ENCODE peak calls at places on chromosomes 1 and 21, in eight cellular contexts. X, T, I, B, H, F, U and D are unnamed samples. For H3K27me3, the result is how much of the 10 kb centered on the place peaks cover.

GRCh38 chr1:61119085-61119484 is 36.7 kb downstream of the NFIA start:
- DNase-seq in U (no peak), H (no peak), I (no peak), B (no peak), X (no peak), F (no peak), T (no peak), D (no peak)

GRCh38 chr1:212782422-212783154 is 9.0 kb downstream of the NSL1 start:
- DNase-seq in T (no peak), B (no peak), F (no peak), I (peak), X (peak), H (no peak), U (no peak), D (no peak)

GRCh38 chr1:22365331-22366295 is 86.0 kb upstream of the ZBTB40 start:
- DNase-seq in B (no peak), X (no peak), I (peak), T (no peak), F (no peak), H (no peak), U (no peak), D (no peak)

GRCh38 chr1:33078030-33078591 is 2.8 kb upstream of the AZIN2 start:
- DNase-seq in I (no peak), H (no peak), F (no peak), B (no peak), X (no peak), T (no peak), U (no peak), D (no peak)

GRCh38 chr1:155254714-155255242 is 505 bp downstream of the ENTREP3 start:
- DNase-seq in U (no peak), I (no peak), F (peak), X (no peak), T (peak), B (no peak), H (no peak), D (no peak)

GRCh38 chr1:240906477-240906876 is 294.5 kb upstream of the GREM2 start:
- DNase-seq in B (no peak), U (no peak), X (no peak), F (no peak), I (no peak), T (no peak), H (no peak), D (no peak)

GRCh38 chr1:223177681-223178080 is 34.6 kb upstream of the TLR5 start:
- DNase-seq in B (peak), I (no peak), U (no peak), F (no peak), H (no peak), X (no peak), T (no peak), D (no peak)

GRCh38 chr21:30990514-30991304 is 47.6 kb downstream of the KRTAP19-8 start:
- DNase-seq in X (no peak), F (no peak), T (peak), B (no peak), I (no peak), H (no peak), U (no peak), D (no peak)

GRCh38 chr1:107546571-107546970 is 405.7 kb downstream of the NTNG1 start:
- DNase-seq in F (no peak), U (no peak), B (no peak), H (no peak), I (no peak), X (no peak), T (no peak), D (no peak)

DNA sequence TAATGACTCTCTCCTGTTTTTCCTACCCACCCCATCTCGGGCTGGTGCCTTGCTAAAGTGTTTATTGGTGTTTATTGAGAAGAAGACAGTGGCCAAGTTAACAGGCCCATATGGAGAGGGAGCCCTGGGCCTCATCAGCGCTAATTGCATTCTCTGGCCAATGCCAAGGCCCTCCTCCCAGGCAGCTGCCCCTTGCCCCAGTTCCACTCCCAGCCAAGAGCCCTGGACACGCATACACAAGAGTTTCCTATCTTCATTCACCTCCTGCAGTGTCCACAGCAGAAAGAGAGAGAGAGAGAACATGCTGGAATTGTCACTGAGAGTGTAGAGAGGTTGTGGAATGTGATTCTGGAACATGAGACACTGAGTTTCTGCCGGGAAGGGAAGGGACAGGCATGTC is 25.4 kb upstream of the VWA5B1 start:
- DNase-seq in I (no peak), F (no peak), H (no peak), B (peak), U (no peak), X (peak), T (no peak), D (no peak)
- H3K27ac ChIP-seq in I (no peak), F (no peak), H (no peak), B (peak), U (no peak), X (no peak), T (no peak), D (no peak)

GRCh38 chr1:2415801-2416208 is 3.4 kb upstream of the PEX10 start:
- DNase-seq in H (no peak), B (no peak), X (no peak), F (no peak), U (no peak), I (no peak), T (no peak), D (no peak)
- TF ChIP-seq CTCF in H (no peak), B (no peak), X (no peak), F (no peak), U (no peak), I (no peak), T (no peak), D (no peak)

DNA sequence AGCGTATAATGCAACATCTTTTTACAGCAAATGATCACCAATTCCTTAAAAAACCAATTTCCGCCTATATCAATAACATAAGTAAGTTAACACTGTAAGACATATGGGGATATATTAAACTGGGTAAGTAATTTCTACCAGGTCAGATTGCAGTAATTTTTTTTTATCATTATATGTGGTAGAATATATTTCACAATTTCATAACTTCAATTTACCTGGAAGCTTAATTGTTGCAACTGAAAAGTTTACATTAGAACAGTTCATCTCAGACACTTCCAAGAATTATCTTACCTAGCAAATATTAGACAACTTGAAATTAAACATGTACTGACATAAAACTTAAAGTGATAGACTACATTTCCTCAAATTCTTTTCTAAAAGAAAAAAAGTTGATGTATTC is 51.9 kb upstream of the ASPM start:
- DNase-seq in H (no peak), I (no peak), B (no peak), T (no peak), F (no peak), U (no peak), X (no peak), D (no peak)
- H3K27me3 ChIP-seq in H (under half), I (under half), B (under half), T (under half), F (under half), U (under half), X (under half), D (under half)

GRCh38 chr1:183620311-183620710 is 15.3 kb downstream of the ARPC5 start:
- DNase-seq in H (no peak), F (no peak), I (no peak), T (no peak), U (no peak), B (no peak), X (no peak), D (no peak)

GRCh38 chr1:183619719-183620118 is 15.9 kb downstream of the ARPC5 start:
- DNase-seq in I (no peak), U (no peak), T (no peak), H (no peak), F (no peak), B (no peak), X (no peak), D (no peak)

GRCh38 chr1:183622884-183623785 is 12.4 kb downstream of the ARPC5 start:
- DNase-seq in U (peak), B (peak), F (no peak), H (no peak), T (peak), I (peak), X (peak), D (peak)

DNA sequence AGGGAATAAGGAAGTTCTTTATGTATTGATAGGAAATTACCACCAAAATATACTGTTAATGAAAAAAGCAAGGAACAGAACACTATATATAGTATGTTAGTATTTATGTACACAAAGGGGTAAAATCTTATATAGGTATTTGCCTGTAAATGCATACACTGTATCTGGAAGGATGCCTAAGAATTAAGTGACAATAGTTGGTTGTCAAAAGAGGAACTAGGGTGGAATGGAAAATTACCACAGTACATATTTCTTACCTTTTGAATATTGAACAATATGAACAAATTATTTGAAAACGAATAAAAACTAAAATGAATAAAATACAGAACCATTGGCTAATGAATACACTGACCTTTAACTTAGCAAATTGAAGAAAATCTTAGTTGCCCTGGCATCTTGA is 13.6 kb downstream of the ARPC5 start:
- DNase-seq in H (no peak), U (no peak), X (no peak), F (no peak), B (no peak), T (no peak), I (no peak), D (no peak)
- H3K27ac ChIP-seq in H (no peak), U (no peak), X (no peak), F (no peak), B (peak), T (no peak), I (no peak), D (no peak)

GRCh38 chr1:3067671-3068399 is 1.2 kb upstream of the PRDM16 start:
- DNase-seq in T (peak), F (no peak), I (no peak), B (peak), U (no peak), H (no peak), X (no peak), D (no peak)

GRCh38 chr1:3070304-3070653 is 1.3 kb downstream of the PRDM16 start:
- DNase-seq in X (no peak), F (no peak), T (peak), H (no peak), I (no peak), B (no peak), U (no peak), D (no peak)

GRCh38 chr1:3068400-3069361 is at the start of gene PRDM16:
- DNase-seq in T (peak), I (peak), F (no peak), B (peak), X (peak), U (peak), H (no peak), D (no peak)

GRCh38 chr1:3070654-3071506 is 1.9 kb downstream of the PRDM16 start:
- DNase-seq in H (no peak), B (no peak), U (peak), F (no peak), T (peak), X (no peak), I (no peak), D (no peak)

DNA sequence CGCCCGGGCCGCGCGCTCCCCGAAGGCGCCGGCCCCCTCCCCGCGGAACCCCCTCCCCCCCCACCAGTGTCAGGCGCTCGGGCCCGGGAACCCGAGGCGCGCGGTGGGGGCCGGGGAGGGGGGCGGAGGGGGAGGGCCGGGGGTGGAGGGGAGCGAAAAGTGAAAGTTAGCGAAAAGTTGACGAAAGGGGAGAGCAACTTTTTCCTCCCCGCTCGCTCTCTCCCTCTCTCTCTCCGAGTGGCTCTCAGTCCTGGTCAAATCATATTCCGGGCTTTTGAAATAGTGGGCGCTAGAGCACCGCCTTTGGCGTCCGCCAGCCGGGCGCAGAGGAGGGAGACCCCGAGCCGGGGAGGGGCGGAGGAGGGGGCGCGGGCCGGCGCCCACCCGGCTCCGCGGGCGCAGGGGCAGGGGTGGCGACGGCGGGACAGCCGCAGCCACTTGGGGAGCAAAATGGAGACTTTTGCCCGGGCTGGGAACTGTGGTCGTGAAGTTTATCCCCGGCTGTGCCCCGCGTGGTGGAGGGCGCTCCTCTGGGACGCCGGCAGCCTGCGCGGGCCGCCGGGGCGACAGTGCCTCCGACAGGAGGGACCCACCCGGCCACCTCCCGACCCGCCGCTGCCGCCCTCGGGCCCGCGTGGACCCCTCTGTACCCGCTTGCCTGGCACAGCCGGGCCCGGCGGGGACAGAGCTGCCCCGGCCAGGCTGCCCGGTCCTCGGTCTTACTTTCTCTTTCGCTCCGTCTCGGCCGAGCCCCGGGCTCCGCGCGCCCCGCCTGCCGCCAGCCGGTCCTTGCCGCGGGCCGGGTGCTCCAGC is 694 bp downstream of the PRDM16 start:
- DNase-seq in B (peak), H (no peak), T (peak), U (peak), F (peak), I (peak), X (peak), D (no peak)
- TF ChIP-seq CTCF in B (no peak), H (no peak), T (peak), U (peak), F (peak), I (no peak), X (peak), D (no peak)

GRCh38 chr1:11623702-11624101 is 30.5 kb downstream of the FBXO2 start:
- DNase-seq in U (no peak), H (no peak), B (no peak), X (no peak), F (no peak), T (no peak), I (no peak), D (no peak)
- H3K27me3 ChIP-seq in U (under half), H (under half), B (under half), X (under half), F (under half), T (under half), I (under half), D (under half)